ENCODE peak calls at places on chromosomes 12 and 14, in ten cellular contexts. One of them, this sample, is unnamed.

GRCh38 chr14:58280954-58281787 is 17.2 kb upstream of the ARID4A start:
- DNase-seq in stromal cell of bone marrow: peak
- DNase-seq in T follicular helper cell: no peak
- DNase-seq in 8988T: no peak
- DNase-seq in EH: peak
- DNase-seq in fibroblast of mammary gland: peak
- DNase-seq in activated naive CD8-positive, alpha-beta T cell treated with anti-CD3 and anti-CD28 coated beads, Interleukin-2, amount 50 U/mL, for 24 hours: no peak
- DNase-seq in glutamatergic neuron: no peak
- DNase-seq in retinal pigment epithelial cell: peak
- DNase-seq in memory B cell: peak
- DNase-seq in this sample: peak

GRCh38 chr12:2879853-2880252 is 2.8 kb downstream of the RHNO1 start:
- DNase-seq in stromal cell of bone marrow: no peak
- DNase-seq in T follicular helper cell: no peak
- DNase-seq in 8988T: no peak
- DNase-seq in EH: no peak
- DNase-seq in fibroblast of mammary gland: no peak
- DNase-seq in activated naive CD8-positive, alpha-beta T cell treated with anti-CD3 and anti-CD28 coated beads, Interleukin-2, amount 50 U/mL, for 24 hours: no peak
- DNase-seq in glutamatergic neuron: no peak
- DNase-seq in retinal pigment epithelial cell: no peak
- DNase-seq in memory B cell: no peak
- DNase-seq in this sample: no peak

GRCh38 chr12:103854372-103854973 is 13.4 kb upstream of the NT5DC3 start:
- DNase-seq in stromal cell of bone marrow: no peak
- DNase-seq in T follicular helper cell: no peak
- DNase-seq in 8988T: no peak
- DNase-seq in EH: no peak
- DNase-seq in fibroblast of mammary gland: no peak
- DNase-seq in activated naive CD8-positive, alpha-beta T cell treated with anti-CD3 and anti-CD28 coated beads, Interleukin-2, amount 50 U/mL, for 24 hours: no peak
- DNase-seq in glutamatergic neuron: no peak
- DNase-seq in retinal pigment epithelial cell: no peak
- DNase-seq in memory B cell: no peak
- DNase-seq in this sample: no peak

GRCh38 chr14:104930526-104931322 is 6.0 kb downstream of the PLD4 start:
- DNase-seq in stromal cell of bone marrow: no peak
- DNase-seq in T follicular helper cell: no peak
- DNase-seq in 8988T: no peak
- DNase-seq in EH: no peak
- DNase-seq in fibroblast of mammary gland: no peak
- DNase-seq in activated naive CD8-positive, alpha-beta T cell treated with anti-CD3 and anti-CD28 coated beads, Interleukin-2, amount 50 U/mL, for 24 hours: no peak
- DNase-seq in glutamatergic neuron: no peak
- DNase-seq in retinal pigment epithelial cell: no peak
- DNase-seq in memory B cell: no peak
- DNase-seq in this sample: no peak

GRCh38 chr14:78278464-78278863 is 108.3 kb downstream of the NRXN3 start:
- DNase-seq in stromal cell of bone marrow: no peak
- DNase-seq in T follicular helper cell: no peak
- DNase-seq in 8988T: no peak
- DNase-seq in EH: no peak
- DNase-seq in fibroblast of mammary gland: no peak
- DNase-seq in activated naive CD8-positive, alpha-beta T cell treated with anti-CD3 and anti-CD28 coated beads, Interleukin-2, amount 50 U/mL, for 24 hours: no peak
- DNase-seq in glutamatergic neuron: no peak
- DNase-seq in retinal pigment epithelial cell: no peak
- DNase-seq in memory B cell: no peak
- DNase-seq in this sample: no peak

GRCh38 chr12:47858511-47859266 is 39.0 kb upstream of the HDAC7 start:
- DNase-seq in stromal cell of bone marrow: no peak
- DNase-seq in T follicular helper cell: no peak
- DNase-seq in 8988T: no peak
- DNase-seq in EH: no peak
- DNase-seq in fibroblast of mammary gland: no peak
- DNase-seq in activated naive CD8-positive, alpha-beta T cell treated with anti-CD3 and anti-CD28 coated beads, Interleukin-2, amount 50 U/mL, for 24 hours: no peak
- DNase-seq in glutamatergic neuron: no peak
- DNase-seq in retinal pigment epithelial cell: no peak
- DNase-seq in memory B cell: no peak
- DNase-seq in this sample: no peak

GRCh38 chr14:101118746-101119610 is 215.5 kb upstream of the RTL1 start:
- DNase-seq in stromal cell of bone marrow: no peak
- DNase-seq in T follicular helper cell: no peak
- DNase-seq in 8988T: no peak
- DNase-seq in EH: no peak
- DNase-seq in fibroblast of mammary gland: peak
- DNase-seq in activated naive CD8-positive, alpha-beta T cell treated with anti-CD3 and anti-CD28 coated beads, Interleukin-2, amount 50 U/mL, for 24 hours: no peak
- DNase-seq in glutamatergic neuron: no peak
- DNase-seq in retinal pigment epithelial cell: no peak
- DNase-seq in memory B cell: no peak
- DNase-seq in this sample: no peak

GRCh38 chr14:68576031-68576430 is 216.8 kb downstream of the ZFP36L1 start:
- DNase-seq in stromal cell of bone marrow: no peak
- DNase-seq in T follicular helper cell: no peak
- DNase-seq in 8988T: no peak
- DNase-seq in EH: peak
- DNase-seq in fibroblast of mammary gland: peak
- DNase-seq in activated naive CD8-positive, alpha-beta T cell treated with anti-CD3 and anti-CD28 coated beads, Interleukin-2, amount 50 U/mL, for 24 hours: no peak
- DNase-seq in glutamatergic neuron: no peak
- DNase-seq in retinal pigment epithelial cell: no peak
- DNase-seq in memory B cell: no peak
- DNase-seq in this sample: no peak

GRCh38 chr14:59632381-59632780 is 55.8 kb upstream of the CCDC175 start:
- DNase-seq in stromal cell of bone marrow: peak
- DNase-seq in T follicular helper cell: no peak
- DNase-seq in 8988T: peak
- DNase-seq in EH: peak
- DNase-seq in fibroblast of mammary gland: peak
- DNase-seq in activated naive CD8-positive, alpha-beta T cell treated with anti-CD3 and anti-CD28 coated beads, Interleukin-2, amount 50 U/mL, for 24 hours: peak
- DNase-seq in glutamatergic neuron: peak
- DNase-seq in retinal pigment epithelial cell: no peak
- DNase-seq in memory B cell: no peak
- DNase-seq in this sample: no peak

GRCh38 chr12:105256921-105257320 is 20.9 kb upstream of the APPL2 start:
- DNase-seq in stromal cell of bone marrow: peak
- DNase-seq in T follicular helper cell: no peak
- DNase-seq in 8988T: no peak
- DNase-seq in EH: peak
- DNase-seq in fibroblast of mammary gland: peak
- DNase-seq in activated naive CD8-positive, alpha-beta T cell treated with anti-CD3 and anti-CD28 coated beads, Interleukin-2, amount 50 U/mL, for 24 hours: no peak
- DNase-seq in glutamatergic neuron: no peak
- DNase-seq in retinal pigment epithelial cell: no peak
- DNase-seq in memory B cell: no peak
- DNase-seq in this sample: peak

GRCh38 chr12:73308079-73308478 is 1035.9 kb downstream of the TRHDE start:
- DNase-seq in stromal cell of bone marrow: no peak
- DNase-seq in T follicular helper cell: no peak
- DNase-seq in 8988T: no peak
- DNase-seq in EH: no peak
- DNase-seq in fibroblast of mammary gland: no peak
- DNase-seq in activated naive CD8-positive, alpha-beta T cell treated with anti-CD3 and anti-CD28 coated beads, Interleukin-2, amount 50 U/mL, for 24 hours: no peak
- DNase-seq in glutamatergic neuron: no peak
- DNase-seq in retinal pigment epithelial cell: no peak
- DNase-seq in memory B cell: no peak
- DNase-seq in this sample: no peak

GRCh38 chr12:122356192-122356635 is 66.3 kb downstream of the CLIP1 start:
- DNase-seq in stromal cell of bone marrow: peak
- DNase-seq in T follicular helper cell: peak
- DNase-seq in 8988T: no peak
- DNase-seq in EH: peak
- DNase-seq in fibroblast of mammary gland: peak
- DNase-seq in activated naive CD8-positive, alpha-beta T cell treated with anti-CD3 and anti-CD28 coated beads, Interleukin-2, amount 50 U/mL, for 24 hours: peak
- DNase-seq in glutamatergic neuron: peak
- DNase-seq in retinal pigment epithelial cell: no peak
- DNase-seq in memory B cell: peak
- DNase-seq in this sample: no peak

GRCh38 chr12:119705182-119705581 is 37.2 kb downstream of the PRKAB1 start:
- DNase-seq in stromal cell of bone marrow: no peak
- DNase-seq in T follicular helper cell: no peak
- DNase-seq in 8988T: no peak
- DNase-seq in EH: no peak
- DNase-seq in fibroblast of mammary gland: no peak
- DNase-seq in activated naive CD8-positive, alpha-beta T cell treated with anti-CD3 and anti-CD28 coated beads, Interleukin-2, amount 50 U/mL, for 24 hours: no peak
- DNase-seq in glutamatergic neuron: no peak
- DNase-seq in retinal pigment epithelial cell: no peak
- DNase-seq in memory B cell: no peak
- DNase-seq in this sample: no peak

GRCh38 chr12:14884458-14884878 is 1.2 kb downstream of the MGP start:
- DNase-seq in stromal cell of bone marrow: peak
- DNase-seq in T follicular helper cell: peak
- DNase-seq in 8988T: no peak
- DNase-seq in EH: peak
- DNase-seq in fibroblast of mammary gland: peak
- DNase-seq in activated naive CD8-positive, alpha-beta T cell treated with anti-CD3 and anti-CD28 coated beads, Interleukin-2, amount 50 U/mL, for 24 hours: peak
- DNase-seq in glutamatergic neuron: no peak
- DNase-seq in retinal pigment epithelial cell: peak
- DNase-seq in memory B cell: peak
- DNase-seq in this sample: no peak

GRCh38 chr12:50066402-50066801 is 9.0 kb downstream of the ASIC1 start:
- DNase-seq in stromal cell of bone marrow: peak
- DNase-seq in T follicular helper cell: no peak
- DNase-seq in 8988T: no peak
- DNase-seq in EH: peak
- DNase-seq in fibroblast of mammary gland: peak
- DNase-seq in activated naive CD8-positive, alpha-beta T cell treated with anti-CD3 and anti-CD28 coated beads, Interleukin-2, amount 50 U/mL, for 24 hours: no peak
- DNase-seq in glutamatergic neuron: no peak
- DNase-seq in retinal pigment epithelial cell: peak
- DNase-seq in memory B cell: no peak
- DNase-seq in this sample: peak

GRCh38 chr14:52267501-52268190 is at the start of gene PTGDR:
- DNase-seq in stromal cell of bone marrow: no peak
- DNase-seq in T follicular helper cell: peak
- DNase-seq in 8988T: no peak
- DNase-seq in EH: no peak
- DNase-seq in fibroblast of mammary gland: peak
- DNase-seq in activated naive CD8-positive, alpha-beta T cell treated with anti-CD3 and anti-CD28 coated beads, Interleukin-2, amount 50 U/mL, for 24 hours: peak
- DNase-seq in glutamatergic neuron: peak
- DNase-seq in retinal pigment epithelial cell: no peak
- DNase-seq in memory B cell: no peak
- DNase-seq in this sample: no peak

GRCh38 chr14:94376976-94377865 is 11.2 kb downstream of the SERPINA1 start:
- DNase-seq in stromal cell of bone marrow: no peak
- DNase-seq in T follicular helper cell: no peak
- DNase-seq in 8988T: no peak
- DNase-seq in EH: no peak
- DNase-seq in fibroblast of mammary gland: no peak
- DNase-seq in activated naive CD8-positive, alpha-beta T cell treated with anti-CD3 and anti-CD28 coated beads, Interleukin-2, amount 50 U/mL, for 24 hours: no peak
- DNase-seq in glutamatergic neuron: no peak
- DNase-seq in retinal pigment epithelial cell: no peak
- DNase-seq in memory B cell: no peak
- DNase-seq in this sample: no peak

GRCh38 chr12:32051511-32052299 is 54.9 kb upstream of the BICD1 start:
- DNase-seq in stromal cell of bone marrow: peak
- DNase-seq in T follicular helper cell: no peak
- DNase-seq in 8988T: no peak
- DNase-seq in EH: peak
- DNase-seq in fibroblast of mammary gland: peak
- DNase-seq in activated naive CD8-positive, alpha-beta T cell treated with anti-CD3 and anti-CD28 coated beads, Interleukin-2, amount 50 U/mL, for 24 hours: no peak
- DNase-seq in glutamatergic neuron: no peak
- DNase-seq in retinal pigment epithelial cell: peak
- DNase-seq in memory B cell: no peak
- DNase-seq in this sample: peak

GRCh38 chr12:43675048-43675904 is 83.3 kb downstream of the PUS7L start:
- DNase-seq in stromal cell of bone marrow: no peak
- DNase-seq in T follicular helper cell: no peak
- DNase-seq in 8988T: no peak
- DNase-seq in EH: peak
- DNase-seq in fibroblast of mammary gland: no peak
- DNase-seq in activated naive CD8-positive, alpha-beta T cell treated with anti-CD3 and anti-CD28 coated beads, Interleukin-2, amount 50 U/mL, for 24 hours: no peak
- DNase-seq in glutamatergic neuron: no peak
- DNase-seq in retinal pigment epithelial cell: no peak
- DNase-seq in memory B cell: no peak
- DNase-seq in this sample: no peak

GRCh38 chr14:52446355-52446754 is 106.0 kb downstream of the TXNDC16 start:
- DNase-seq in stromal cell of bone marrow: no peak
- DNase-seq in T follicular helper cell: no peak
- DNase-seq in 8988T: no peak
- DNase-seq in EH: no peak
- DNase-seq in fibroblast of mammary gland: no peak
- DNase-seq in activated naive CD8-positive, alpha-beta T cell treated with anti-CD3 and anti-CD28 coated beads, Interleukin-2, amount 50 U/mL, for 24 hours: no peak
- DNase-seq in glutamatergic neuron: no peak
- DNase-seq in retinal pigment epithelial cell: no peak
- DNase-seq in memory B cell: no peak
- DNase-seq in this sample: no peak

This sample was measured in GM04503.